ENCODE peak calls at places on chromosomes 3 and 15, in four cellular contexts. One of them, this sample, is unnamed.

GRCh38 chr3:14413381-14414071 is 11.1 kb downstream of the SLC6A6 start:
- DNase-seq in astrocyte of the spinal cord: peak
- DNase-seq in esophagus muscularis mucosa: no peak
- DNase-seq in H54: no peak
- DNase-seq in this sample: no peak

GRCh38 chr15:31027948-31028586 is 36.6 kb upstream of the MTMR10 start:
- DNase-seq in astrocyte of the spinal cord: no peak
- DNase-seq in esophagus muscularis mucosa: no peak
- DNase-seq in H54: no peak
- DNase-seq in this sample: no peak

GRCh38 chr15:67149859-67150824 is 84.7 kb downstream of the SMAD3 start:
- DNase-seq in astrocyte of the spinal cord: peak
- DNase-seq in esophagus muscularis mucosa: no peak
- DNase-seq in H54: peak
- DNase-seq in this sample: no peak

GRCh38 chr3:23800731-23801130 is 5.0 kb upstream of the UBE2E1 start:
- DNase-seq in astrocyte of the spinal cord: peak
- DNase-seq in esophagus muscularis mucosa: no peak
- DNase-seq in H54: no peak
- DNase-seq in this sample: no peak

GRCh38 chr15:82810863-82811421 is 1.5 kb downstream of the WHAMM start:
- DNase-seq in astrocyte of the spinal cord: no peak
- DNase-seq in esophagus muscularis mucosa: no peak
- DNase-seq in H54: no peak
- DNase-seq in this sample: no peak

GRCh38 chr15:71055461-71055860 is 59.8 kb upstream of the THSD4 start:
- DNase-seq in astrocyte of the spinal cord: peak
- DNase-seq in esophagus muscularis mucosa: no peak
- DNase-seq in H54: no peak
- DNase-seq in this sample: no peak

GRCh38 chr3:43194490-43195115 is 88.7 kb upstream of the POMGNT2 start:
- DNase-seq in astrocyte of the spinal cord: no peak
- DNase-seq in esophagus muscularis mucosa: no peak
- DNase-seq in H54: no peak
- DNase-seq in this sample: no peak

GRCh38 chr15:55407631-55407948 is 569 bp downstream of the CCPG1 start:
- DNase-seq in astrocyte of the spinal cord: no peak
- DNase-seq in esophagus muscularis mucosa: no peak
- DNase-seq in H54: no peak
- DNase-seq in this sample: no peak

GRCh38 chr3:23302276-23302675 is 99.1 kb downstream of the UBE2E2 start:
- DNase-seq in astrocyte of the spinal cord: peak
- DNase-seq in esophagus muscularis mucosa: no peak
- DNase-seq in H54: no peak
- DNase-seq in this sample: no peak

GRCh38 chr3:71305246-71306206 is 278.0 kb downstream of the FOXP1 start:
- DNase-seq in astrocyte of the spinal cord: peak
- DNase-seq in esophagus muscularis mucosa: no peak
- DNase-seq in H54: no peak
- DNase-seq in this sample: no peak

GRCh38 chr15:80564056-80564455 is 131.1 kb upstream of the ABHD17C start:
- DNase-seq in astrocyte of the spinal cord: no peak
- DNase-seq in esophagus muscularis mucosa: no peak
- DNase-seq in H54: no peak
- DNase-seq in this sample: no peak

GRCh38 chr3:64571982-64572381 is 115.8 kb downstream of the ADAMTS9 start:
- DNase-seq in astrocyte of the spinal cord: no peak
- DNase-seq in esophagus muscularis mucosa: no peak
- DNase-seq in H54: no peak
- DNase-seq in this sample: no peak

GRCh38 chr15:34584321-34584668 is 844 bp upstream of the GOLGA8B start:
- DNase-seq in astrocyte of the spinal cord: no peak
- DNase-seq in esophagus muscularis mucosa: no peak
- DNase-seq in H54: no peak
- DNase-seq in this sample: no peak

GRCh38 chr15:41429003-41429890 is 12.4 kb downstream of the RTF1 start:
- DNase-seq in astrocyte of the spinal cord: no peak
- DNase-seq in esophagus muscularis mucosa: no peak
- DNase-seq in H54: no peak
- DNase-seq in this sample: no peak

GRCh38 chr3:4841783-4842440 is 137.3 kb upstream of the BHLHE40 start:
- DNase-seq in astrocyte of the spinal cord: no peak
- DNase-seq in esophagus muscularis mucosa: no peak
- DNase-seq in H54: no peak
- DNase-seq in this sample: no peak

GRCh38 chr3:42662037-42662812 is 8.7 kb downstream of the ZBTB47 start:
- DNase-seq in astrocyte of the spinal cord: no peak
- DNase-seq in esophagus muscularis mucosa: no peak
- DNase-seq in H54: no peak
- DNase-seq in this sample: no peak

GRCh38 chr15:66359740-66360139 is 3.3 kb upstream of the TIPIN start:
- DNase-seq in astrocyte of the spinal cord: no peak
- DNase-seq in esophagus muscularis mucosa: no peak
- DNase-seq in H54: no peak
- DNase-seq in this sample: peak

GRCh38 chr3:46359748-46360509 is 6.0 kb downstream of the CCR2 start:
- DNase-seq in astrocyte of the spinal cord: peak
- DNase-seq in esophagus muscularis mucosa: no peak
- DNase-seq in H54: no peak
- DNase-seq in this sample: no peak

GRCh38 chr3:130576571-130577266 is 59.7 kb downstream of the COL6A6 start:
- DNase-seq in astrocyte of the spinal cord: peak
- DNase-seq in esophagus muscularis mucosa: no peak
- DNase-seq in H54: no peak
- DNase-seq in this sample: no peak

GRCh38 chr15:68626739-68627138 is 47.9 kb downstream of the CORO2B start:
- DNase-seq in astrocyte of the spinal cord: no peak
- DNase-seq in esophagus muscularis mucosa: no peak
- DNase-seq in H54: no peak
- DNase-seq in this sample: no peak

GRCh38 chr3:40387001-40387894 is at the start of gene ENTPD3:
- DNase-seq in astrocyte of the spinal cord: no peak
- DNase-seq in esophagus muscularis mucosa: no peak
- DNase-seq in H54: no peak
- DNase-seq in this sample: no peak

GRCh38 chr3:172591876-172592771 is 68.9 kb upstream of the TNFSF10 start:
- DNase-seq in astrocyte of the spinal cord: no peak
- DNase-seq in esophagus muscularis mucosa: no peak
- DNase-seq in H54: no peak
- DNase-seq in this sample: no peak

GRCh38 chr3:8658326-8659212 is 14.0 kb upstream of the SSUH2 start:
- DNase-seq in astrocyte of the spinal cord: peak
- DNase-seq in esophagus muscularis mucosa: no peak
- DNase-seq in H54: no peak
- DNase-seq in this sample: no peak

GRCh38 chr3:85228966-85229365 is 270.2 kb downstream of the CADM2 start:
- DNase-seq in astrocyte of the spinal cord: no peak
- DNase-seq in esophagus muscularis mucosa: no peak
- DNase-seq in H54: no peak
- DNase-seq in this sample: no peak

GRCh38 chr15:81254277-81255265 is 57.9 kb downstream of the IL16 start:
- DNase-seq in astrocyte of the spinal cord: no peak
- DNase-seq in esophagus muscularis mucosa: peak
- DNase-seq in H54: no peak
- DNase-seq in this sample: no peak

GRCh38 chr3:151838574-151839312 is 24.8 kb downstream of the AADAC start:
- DNase-seq in astrocyte of the spinal cord: peak
- DNase-seq in esophagus muscularis mucosa: no peak
- DNase-seq in H54: no peak
- DNase-seq in this sample: peak

GRCh38 chr3:184576457-184577240 is 15.1 kb downstream of the EPHB3 start:
- DNase-seq in astrocyte of the spinal cord: no peak
- DNase-seq in esophagus muscularis mucosa: no peak
- DNase-seq in H54: no peak
- DNase-seq in this sample: no peak

GRCh38 chr15:61138151-61138550 is 91.0 kb downstream of the RORA start:
- DNase-seq in astrocyte of the spinal cord: no peak
- DNase-seq in esophagus muscularis mucosa: no peak
- DNase-seq in H54: no peak
- DNase-seq in this sample: no peak

GRCh38 chr15:75224281-75224680 is 22.6 kb downstream of the C15orf39 start:
- DNase-seq in astrocyte of the spinal cord: no peak
- DNase-seq in esophagus muscularis mucosa: no peak
- DNase-seq in H54: no peak
- DNase-seq in this sample: no peak

GRCh38 chr3:110881069-110881468 is 190.5 kb upstream of the NECTIN3 start:
- DNase-seq in astrocyte of the spinal cord: peak
- DNase-seq in esophagus muscularis mucosa: no peak
- DNase-seq in H54: peak
- DNase-seq in this sample: no peak

GRCh38 chr15:72231066-72231846 is at the start of gene PKM:
- DNase-seq in astrocyte of the spinal cord: peak
- DNase-seq in esophagus muscularis mucosa: peak
- DNase-seq in H54: peak
- DNase-seq in this sample: peak

GRCh38 chr3:25536668-25537331 is 108.7 kb downstream of the RARB start:
- DNase-seq in astrocyte of the spinal cord: no peak
- DNase-seq in esophagus muscularis mucosa: peak
- DNase-seq in H54: no peak
- DNase-seq in this sample: no peak

GRCh38 chr15:101188517-101189340 is 63.1 kb downstream of the CHSY1 start:
- DNase-seq in astrocyte of the spinal cord: peak
- DNase-seq in esophagus muscularis mucosa: no peak
- DNase-seq in H54: no peak
- DNase-seq in this sample: no peak

GRCh38 chr15:74781673-74782595 is at the start of gene CSK:
- DNase-seq in astrocyte of the spinal cord: peak
- DNase-seq in esophagus muscularis mucosa: no peak
- DNase-seq in H54: peak
- DNase-seq in this sample: no peak

GRCh38 chr3:38039101-38039898 is at the start of gene DLEC1:
- DNase-seq in astrocyte of the spinal cord: peak
- DNase-seq in esophagus muscularis mucosa: peak
- DNase-seq in H54: no peak
- DNase-seq in this sample: no peak

GRCh38 chr3:184388164-184388935 is 8.5 kb downstream of the CHRD start:
- DNase-seq in astrocyte of the spinal cord: no peak
- DNase-seq in esophagus muscularis mucosa: no peak
- DNase-seq in H54: no peak
- DNase-seq in this sample: no peak

GRCh38 chr3:163384383-163384782 is 1693.9 kb downstream of the SI start:
- DNase-seq in astrocyte of the spinal cord: no peak
- DNase-seq in esophagus muscularis mucosa: no peak
- DNase-seq in H54: no peak
- DNase-seq in this sample: no peak

GRCh38 chr3:14962762-14963161 is 15.4 kb downstream of the NR2C2 start:
- DNase-seq in astrocyte of the spinal cord: peak
- DNase-seq in esophagus muscularis mucosa: no peak
- DNase-seq in H54: peak
- DNase-seq in this sample: peak

This sample was measured in keratinocyte.